ENCODE peak calls at places on chromosomes 5 and 9, in six cellular contexts. Q is testis; A is stimulated activated CD8-positive, alpha-beta memory T cell treated with anti-CD3 and anti-CD28 coated beads, Interleukin-7, amount 100 ng/mL, for 4 hours; X is T-helper 1 cell; J is mesothelial cell of epicardium; B is activated T-cell treated with anti-CD3 and anti-CD28 coated beads for 1 hour. W is an unnamed sample.

GRCh38 chr5:15236911-15237508 is 263.0 kb upstream of the FBXL7 start:
- DNase-seq in Q (no peak), A (no peak), X (no peak), J (no peak), B (no peak), W (no peak)

GRCh38 chr9:95040106-95040505 is 277.4 kb downstream of the FANCC start:
- DNase-seq in Q (no peak), A (no peak), X (no peak), J (no peak), B (no peak), W (no peak)

GRCh38 chr9:123335227-123335985 is 20.6 kb upstream of the CRB2 start:
- DNase-seq in Q (peak), A (no peak), X (no peak), J (peak), B (no peak), W (no peak)

GRCh38 chr9:97954550-97954989 is 16.6 kb upstream of the HEMGN start:
- DNase-seq in Q (peak), A (peak), X (peak), J (no peak), B (peak), W (no peak)

GRCh38 chr5:72465601-72466563 is 41.3 kb downstream of the ZNF366 start:
- DNase-seq in Q (no peak), A (no peak), X (no peak), J (no peak), B (no peak), W (no peak)

GRCh38 chr5:89855417-89855816 is 554.1 kb downstream of the CETN3 start:
- DNase-seq in Q (no peak), A (no peak), X (no peak), J (no peak), B (no peak), W (no peak)

GRCh38 chr5:172533399-172534228 is 79.3 kb upstream of the SH3PXD2B start:
- DNase-seq in Q (no peak), A (no peak), X (no peak), J (peak), B (no peak), W (peak)

GRCh38 chr9:136805207-136805740 is 2.5 kb upstream of the RABL6 start:
- DNase-seq in Q (no peak), A (no peak), X (no peak), J (no peak), B (no peak), W (peak)

GRCh38 chr9:98781588-98782383 is 14.6 kb downstream of the ANKS6 start:
- DNase-seq in Q (no peak), A (no peak), X (no peak), J (no peak), B (no peak), W (no peak)

GRCh38 chr5:180595381-180596114 is 4.2 kb upstream of the SCGB3A1 start:
- DNase-seq in Q (peak), A (no peak), X (no peak), J (no peak), B (no peak), W (peak)

GRCh38 chr5:129973716-129974426 is 69.6 kb downstream of the CHSY3 start:
- DNase-seq in Q (no peak), A (no peak), X (no peak), J (no peak), B (no peak), W (no peak)

GRCh38 chr5:170747851-170748250 is 35.7 kb upstream of the GABRP start:
- DNase-seq in Q (no peak), A (no peak), X (no peak), J (peak), B (no peak), W (no peak)

GRCh38 chr5:37086466-37087178 is 162.6 kb downstream of the CPLANE1 start:
- DNase-seq in Q (no peak), A (no peak), X (no peak), J (no peak), B (no peak), W (no peak)

GRCh38 chr9:114301798-114302565 is 20.9 kb upstream of the ORM1 start:
- DNase-seq in Q (peak), A (no peak), X (no peak), J (peak), B (no peak), W (peak)

GRCh38 chr9:14313378-14313940 is 482 bp downstream of the NFIB start:
- DNase-seq in Q (peak), A (no peak), X (no peak), J (peak), B (no peak), W (no peak)

GRCh38 chr5:135608761-135609443 is 30.1 kb upstream of the CXCL14 start:
- DNase-seq in Q (no peak), A (no peak), X (no peak), J (peak), B (no peak), W (no peak)

GRCh38 chr5:1476181-1476966 is 31.1 kb upstream of the SLC6A3 start:
- DNase-seq in Q (no peak), A (no peak), X (no peak), J (no peak), B (no peak), W (peak)

GRCh38 chr9:96116275-96117051 is 185.5 kb downstream of the HSD17B3 start:
- DNase-seq in Q (peak), A (no peak), X (no peak), J (no peak), B (no peak), W (peak)

GRCh38 chr9:75086443-75087278 is 1.3 kb downstream of the NMRK1 start:
- DNase-seq in Q (no peak), A (no peak), X (peak), J (no peak), B (no peak), W (no peak)

GRCh38 chr5:74394924-74395880 is 245.3 kb downstream of the ENC1 start:
- DNase-seq in Q (no peak), A (no peak), X (no peak), J (no peak), B (no peak), W (no peak)

GRCh38 chr5:81334304-81335061 is 33.1 kb downstream of the ZCCHC9 start:
- DNase-seq in Q (no peak), A (no peak), X (no peak), J (no peak), B (no peak), W (no peak)

GRCh38 chr9:109239240-109239639 is 72.2 kb upstream of the FRRS1L start:
- DNase-seq in Q (no peak), A (no peak), X (no peak), J (no peak), B (no peak), W (no peak)

GRCh38 chr5:84383816-84384603 is 670 bp downstream of the EDIL3 start:
- DNase-seq in Q (peak), A (no peak), X (no peak), J (peak), B (no peak), W (no peak)

GRCh38 chr5:88279584-88279983 is 10.9 kb upstream of the TMEM161B start:
- DNase-seq in Q (no peak), A (no peak), X (no peak), J (no peak), B (no peak), W (no peak)

GRCh38 chr5:55816342-55816741 is 34.8 kb upstream of the IL31RA start:
- DNase-seq in Q (no peak), A (no peak), X (no peak), J (no peak), B (no peak), W (no peak)

GRCh38 chr5:53343187-53343586 is 137.2 kb upstream of the FST start:
- DNase-seq in Q (no peak), A (no peak), X (no peak), J (no peak), B (no peak), W (no peak)

GRCh38 chr9:91001146-91001611 is 199.6 kb downstream of the SYK start:
- DNase-seq in Q (no peak), A (no peak), X (no peak), J (peak), B (no peak), W (no peak)

GRCh38 chr5:52269853-52270252 is 517.9 kb upstream of the ITGA1 start:
- DNase-seq in Q (no peak), A (no peak), X (no peak), J (no peak), B (no peak), W (no peak)

GRCh38 chr9:69097053-69097452 is 61.5 kb downstream of the FXN start:
- DNase-seq in Q (no peak), A (no peak), X (no peak), J (no peak), B (no peak), W (no peak)

W was measured in sigmoid colon.